ENCODE peak calls at places on chromosomes 2 and 18, in nine cellular contexts. L is psoas muscle, Y is neural progenitor cell, H is glutamatergic neuron, W is NB4, F is cardiac muscle cell, E is tibial artery, M is AG09309, Q is fibroblast of pulmonary artery. I is an unnamed sample.

GRCh38 chr18:37218022-37218590 is 347.5 kb downstream of the CELF4 start:
- DNase-seq in L (no peak), Y (peak), H (no peak), W (no peak), F (no peak), E (no peak), M (no peak), Q (no peak), I (no peak)

GRCh38 chr18:74281639-74282358 is 10.0 kb downstream of the CYB5A start:
- DNase-seq in L (peak), Y (no peak), H (no peak), W (peak), F (peak), E (no peak), M (no peak), Q (peak), I (no peak)

GRCh38 chr2:131646669-131647297 is 119.1 kb downstream of the CCDC74A start:
- DNase-seq in L (no peak), Y (no peak), H (no peak), W (no peak), F (peak), E (no peak), M (no peak), Q (peak), I (no peak)

GRCh38 chr2:10328667-10329583 is 26.2 kb downstream of the HPCAL1 start:
- DNase-seq in L (no peak), Y (no peak), H (no peak), W (peak), F (no peak), E (no peak), M (no peak), Q (no peak), I (no peak)

GRCh38 chr2:157415632-157416101 is 28.2 kb downstream of the CYTIP start:
- DNase-seq in L (no peak), Y (no peak), H (no peak), W (no peak), F (no peak), E (no peak), M (no peak), Q (no peak), I (no peak)

GRCh38 chr2:95122197-95122551 is 566 bp upstream of the MRPS5 start:
- DNase-seq in L (no peak), Y (no peak), H (no peak), W (no peak), F (no peak), E (no peak), M (no peak), Q (no peak), I (no peak)

GRCh38 chr2:192500550-192501200 is 305.9 kb upstream of the TMEFF2 start:
- DNase-seq in L (no peak), Y (no peak), H (no peak), W (peak), F (peak), E (no peak), M (peak), Q (peak), I (no peak)

GRCh38 chr2:180012523-180012922 is 5.4 kb upstream of the CWC22 start:
- DNase-seq in L (no peak), Y (no peak), H (no peak), W (no peak), F (peak), E (no peak), M (peak), Q (peak), I (no peak)

GRCh38 chr2:28869494-28870145 is 489 bp downstream of the TRMT61B start:
- DNase-seq in L (peak), Y (peak), H (peak), W (no peak), F (no peak), E (no peak), M (no peak), Q (no peak), I (no peak)

GRCh38 chr2:196980498-196980897 is 54.0 kb upstream of the PGAP1 start:
- DNase-seq in L (no peak), Y (no peak), H (no peak), W (no peak), F (no peak), E (no peak), M (no peak), Q (no peak), I (no peak)

GRCh38 chr2:239558661-239559060 is 157.8 kb upstream of the HDAC4 start:
- DNase-seq in L (no peak), Y (no peak), H (peak), W (no peak), F (no peak), E (peak), M (no peak), Q (no peak), I (no peak)

GRCh38 chr2:241540766-241541561 is 17.6 kb upstream of the BOK start:
- DNase-seq in L (peak), Y (peak), H (peak), W (no peak), F (peak), E (no peak), M (no peak), Q (peak), I (peak)

GRCh38 chr18:74454279-74454741 is 2.8 kb downstream of the DIPK1C start:
- DNase-seq in L (no peak), Y (peak), H (no peak), W (no peak), F (no peak), E (no peak), M (no peak), Q (no peak), I (no peak)

GRCh38 chr2:67451086-67451832 is 54.1 kb downstream of the ETAA1 start:
- DNase-seq in L (no peak), Y (no peak), H (no peak), W (no peak), F (peak), E (no peak), M (no peak), Q (peak), I (no peak)

GRCh38 chr2:166614027-166614426 is 120.0 kb upstream of the SCN7A start:
- DNase-seq in L (no peak), Y (peak), H (no peak), W (no peak), F (no peak), E (no peak), M (no peak), Q (no peak), I (no peak)

GRCh38 chr2:237227190-237227988 is 141.7 kb downstream of the COPS8 start:
- DNase-seq in L (no peak), Y (no peak), H (no peak), W (peak), F (peak), E (no peak), M (peak), Q (peak), I (no peak)

GRCh38 chr2:16174693-16175045 is 234.3 kb downstream of the MYCN start:
- DNase-seq in L (no peak), Y (no peak), H (no peak), W (no peak), F (no peak), E (no peak), M (no peak), Q (no peak), I (no peak)

GRCh38 chr2:120575966-120576365 is 159.7 kb upstream of the GLI2 start:
- DNase-seq in L (no peak), Y (no peak), H (no peak), W (no peak), F (no peak), E (no peak), M (no peak), Q (no peak), I (no peak)

GRCh38 chr18:7104649-7105048 is 12.9 kb downstream of the LAMA1 start:
- DNase-seq in L (no peak), Y (no peak), H (no peak), W (no peak), F (no peak), E (no peak), M (no peak), Q (no peak), I (no peak)

GRCh38 chr2:98757904-98758421 is 27.0 kb upstream of the MGAT4A start:
- DNase-seq in L (peak), Y (no peak), H (no peak), W (peak), F (peak), E (peak), M (peak), Q (peak), I (no peak)

GRCh38 chr2:43157506-43158232 is 68.7 kb downstream of the ZFP36L2 start:
- DNase-seq in L (no peak), Y (no peak), H (no peak), W (peak), F (no peak), E (no peak), M (no peak), Q (no peak), I (no peak)

GRCh38 chr2:234111523-234111922 is 61.0 kb downstream of the SPP2 start:
- DNase-seq in L (no peak), Y (no peak), H (no peak), W (no peak), F (no peak), E (no peak), M (no peak), Q (no peak), I (no peak)

GRCh38 chr2:135843671-135844070 is 6.7 kb upstream of the LCT start:
- DNase-seq in L (no peak), Y (no peak), H (no peak), W (no peak), F (no peak), E (no peak), M (no peak), Q (no peak), I (no peak)

GRCh38 chr18:76401496-76401895 is 93.5 kb downstream of the ZNF516 start:
- DNase-seq in L (no peak), Y (no peak), H (peak), W (peak), F (no peak), E (no peak), M (no peak), Q (no peak), I (no peak)
- TF ChIP-seq CTCF in L (no peak), Y (no peak), H (no peak), W (no peak), F (no peak), E (no peak), M (no peak), Q (no peak), I (no peak)

DNA sequence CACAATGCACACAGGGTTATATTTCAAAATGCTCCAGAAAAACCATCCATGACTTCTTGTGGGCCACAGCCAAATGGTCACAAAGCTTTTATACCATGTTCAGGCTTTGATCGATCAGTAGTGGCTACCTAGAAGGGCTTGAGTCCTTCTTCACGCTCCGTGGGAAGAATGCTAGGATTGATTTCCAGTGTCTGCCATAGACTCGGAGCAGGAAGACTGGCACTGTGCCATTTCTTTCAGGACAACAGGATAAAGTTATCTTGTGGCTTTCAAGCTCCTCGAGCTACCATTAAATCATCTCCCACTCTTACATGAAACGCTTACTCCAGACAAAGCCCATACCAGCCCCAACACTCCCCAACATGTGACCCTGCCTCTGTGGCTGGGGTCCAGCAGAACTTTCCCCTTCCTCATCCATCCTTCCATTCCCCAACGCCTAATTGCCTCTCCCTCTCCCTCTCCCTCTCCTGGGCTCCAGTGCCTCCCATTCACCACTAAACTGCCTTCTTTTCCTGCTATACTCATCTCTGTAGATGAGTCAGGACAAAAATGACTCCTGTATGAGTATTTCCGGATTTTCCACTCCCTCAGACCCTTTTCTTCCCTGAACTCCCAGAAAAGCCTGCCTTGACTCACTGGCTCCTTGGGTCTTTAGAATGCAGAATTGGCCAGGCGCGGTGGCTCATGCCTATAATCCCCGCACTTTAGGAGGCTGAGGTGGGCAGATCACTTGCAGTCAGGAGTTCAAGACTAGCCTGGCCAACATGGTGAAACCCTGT is 40.9 kb downstream of the ADD2 start:
- DNase-seq in L (no peak), Y (no peak), H (no peak), W (no peak), F (peak), E (no peak), M (no peak), Q (peak), I (no peak)
- TF ChIP-seq CTCF in L (no peak), Y (no peak), H (no peak), W (no peak), F (no peak), E (no peak), M (no peak), Q (no peak), I (no peak)

GRCh38 chr2:53028259-53028658 is 739.3 kb upstream of the CHAC2 start:
- DNase-seq in L (no peak), Y (no peak), H (no peak), W (no peak), F (peak), E (no peak), M (peak), Q (peak), I (no peak)

GRCh38 chr2:53033416-53033815 is 734.2 kb upstream of the CHAC2 start:
- DNase-seq in L (no peak), Y (no peak), H (no peak), W (no peak), F (no peak), E (no peak), M (no peak), Q (peak), I (no peak)

DNA sequence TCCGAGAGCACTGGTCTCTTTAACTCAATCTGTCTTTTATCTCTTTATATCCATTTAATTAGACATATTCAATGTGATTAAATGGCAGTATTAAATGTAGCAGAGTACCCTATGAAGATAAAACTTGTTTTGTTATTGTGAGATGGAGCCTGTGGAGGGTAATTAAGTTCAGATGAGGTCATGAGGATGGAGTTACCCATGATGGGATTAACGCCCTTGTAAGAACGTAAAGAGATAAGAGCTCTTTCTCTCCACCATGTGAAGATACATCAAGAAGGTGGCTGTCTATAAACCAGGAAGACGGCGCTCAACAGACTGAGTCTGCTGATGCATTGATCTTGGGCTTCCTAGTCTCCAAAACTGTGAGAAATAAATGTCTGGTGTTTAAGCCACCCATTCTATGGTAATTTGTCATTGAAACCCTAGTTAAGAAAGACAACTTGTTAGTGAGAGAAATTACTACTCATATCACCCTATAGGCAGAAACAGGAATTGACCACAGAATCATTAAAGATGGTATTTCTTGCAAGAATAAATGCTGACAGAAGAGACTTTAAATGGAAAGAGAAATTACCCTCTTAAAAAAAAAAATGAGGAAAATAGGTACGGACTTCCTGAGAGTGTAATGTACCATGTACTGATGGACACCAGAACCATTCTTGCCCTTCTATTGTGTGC is 738.7 kb upstream of the CHAC2 start:
- DNase-seq in L (no peak), Y (no peak), H (no peak), W (no peak), F (no peak), E (no peak), M (no peak), Q (no peak), I (no peak)
- TF ChIP-seq CTCF in L (no peak), Y (peak), H (peak), W (no peak), F (no peak), E (no peak), M (no peak), Q (no peak), I (no peak)

DNA sequence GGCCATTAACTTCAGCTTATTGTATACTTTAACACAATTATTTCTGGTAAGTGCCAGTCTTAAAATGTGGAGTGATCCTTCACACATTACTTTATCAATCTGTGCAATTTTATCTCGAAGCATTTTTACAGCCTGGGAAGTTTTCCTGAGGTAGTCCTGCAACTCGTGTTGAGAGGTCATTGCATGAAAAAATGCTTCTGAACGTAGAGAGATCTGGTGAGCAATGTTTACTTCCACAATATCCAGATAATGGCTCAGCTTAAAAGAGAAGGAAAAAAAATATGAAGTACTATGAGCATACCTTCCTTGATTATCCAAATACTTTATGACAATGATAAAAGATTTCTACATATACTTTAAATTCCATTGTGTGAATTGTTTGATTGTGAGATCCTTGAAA is 57.0 kb downstream of the VPS54 start:
- DNase-seq in L (no peak), Y (no peak), H (no peak), W (no peak), F (no peak), E (no peak), M (no peak), Q (no peak), I (no peak)
- TF ChIP-seq CTCF in L (no peak), Y (no peak), H (no peak), W (no peak), F (no peak), E (no peak), M (no peak), Q (no peak), I (no peak)